ENCODE peak calls at places on chromosomes 2 and 18, in five cellular contexts. L is testis, I is SW 1271, E is HCEC 1CT, V is IMR-90. Y is an unnamed sample.

GRCh38 chr2:176683565-176684210 is 414.4 kb downstream of the MTX2 start:
- DNase-seq in E (no peak), V (no peak), I (no peak), L (no peak), Y (no peak)

GRCh38 chr18:46696268-46696667 is 39.2 kb upstream of the LOXHD1 start:
- DNase-seq in V (no peak), I (no peak), L (peak), E (no peak), Y (no peak)

GRCh38 chr18:6718255-6718654 is 11.3 kb upstream of the ARHGAP28 start:
- DNase-seq in L (no peak), V (no peak), E (no peak), I (no peak), Y (no peak)

GRCh38 chr2:8779795-8780194 is 57.6 kb downstream of the KIDINS220 start:
- DNase-seq in V (no peak), I (no peak), L (no peak), E (no peak), Y (no peak)

GRCh38 chr2:127576433-127577207 is 41.1 kb downstream of the MYO7B start:
- DNase-seq in V (peak), L (peak), E (no peak), I (no peak), Y (no peak)

GRCh38 chr2:26597197-26597596 is 44.0 kb downstream of the CIB4 start:
- DNase-seq in V (no peak), L (no peak), I (no peak), E (no peak), Y (no peak)

GRCh38 chr2:2688231-2688630 is 357.2 kb upstream of the MYT1L start:
- DNase-seq in L (no peak), I (no peak), E (no peak), V (no peak), Y (no peak)

GRCh38 chr2:70939001-70939846 is 3.5 kb downstream of the ATP6V1B1 start:
- DNase-seq in L (no peak), V (no peak), I (no peak), E (no peak), Y (no peak)

GRCh38 chr18:9273221-9273620 is 61.4 kb upstream of the TWSG1 start:
- DNase-seq in E (peak), V (no peak), L (no peak), I (no peak), Y (no peak)

GRCh38 chr2:122340246-122340645 is 584.8 kb downstream of the TSN start:
- DNase-seq in L (no peak), V (no peak), E (no peak), I (no peak), Y (peak)

GRCh38 chr2:100524331-100524730 is 38.5 kb upstream of the PDCL3 start:
- DNase-seq in V (peak), I (no peak), E (peak), L (no peak), Y (no peak)

GRCh38 chr18:10086458-10086857 is 172.6 kb downstream of the VAPA start:
- DNase-seq in E (no peak), V (no peak), L (no peak), I (no peak), Y (peak)

GRCh38 chr18:41881285-41881684 is 73.7 kb upstream of the PIK3C3 start:
- DNase-seq in V (peak), I (no peak), E (peak), L (no peak), Y (no peak)

GRCh38 chr2:237210763-237211162 is 125.1 kb downstream of the COPS8 start:
- DNase-seq in L (peak), I (no peak), V (no peak), E (no peak), Y (no peak)

GRCh38 chr2:85264471-85264870 is 63.3 kb downstream of the TGOLN2 start:
- DNase-seq in E (no peak), L (no peak), V (peak), I (no peak), Y (no peak)